ENCODE peak calls at places on chromosomes 7 and 10, in six cellular contexts. G is Peyer's patch; T is neural progenitor cell; A is GM23248; J is Panc1; X is CD4-positive, CD25-positive, alpha-beta regulatory T cell. W is an unnamed sample.
A peak's percentile ranks its signal among the peaks of the same experiment; 100 is the strongest.

GRCh38 chr10:42367532-42368230 is 270.7 kb downstream of the ZNF33B start:
- DNase-seq in G (peak; percentile 61), T (no peak), A (peak; percentile 39), J (peak; percentile 91), X (no peak), W (peak; percentile 85)

GRCh38 chr7:159113056-159113455 is 31.6 kb downstream of the VIPR2 start:
- DNase-seq in G (no peak), T (no peak), A (no peak), J (no peak), X (no peak), W (peak; percentile 15)

GRCh38 chr7:54080971-54081370 is 461.2 kb upstream of the VSTM2A start:
- DNase-seq in G (no peak), T (no peak), A (no peak), J (no peak), X (no peak), W (no peak)

GRCh38 chr10:38159007-38159406 is 64.9 kb downstream of the ZNF37A start:
- DNase-seq in G (no peak), T (no peak), A (no peak), J (no peak), X (no peak), W (no peak)

GRCh38 chr10:44966129-44966815 is 6.7 kb downstream of the RASSF4 start:
- DNase-seq in G (no peak), T (no peak), A (no peak), J (no peak), X (no peak), W (no peak)

GRCh38 chr10:104581884-104582603 is 59.0 kb upstream of the SORCS3 start:
- DNase-seq in G (no peak), T (no peak), A (peak; percentile 91), J (no peak), X (no peak), W (no peak)

GRCh38 chr10:6037975-6038624 is 24.1 kb downstream of the IL2RA start:
- DNase-seq in G (no peak), T (no peak), A (no peak), J (no peak), X (peak; percentile 79), W (no peak)

GRCh38 chr7:24922099-24922773 is 57.7 kb downstream of the OSBPL3 start:
- DNase-seq in G (no peak), T (no peak), A (peak; percentile 78), J (no peak), X (no peak), W (no peak)

GRCh38 chr10:97788552-97789442 is 17.0 kb upstream of the SFRP5 start:
- DNase-seq in G (peak; percentile 76), T (no peak), A (no peak), J (no peak), X (no peak), W (no peak)

GRCh38 chr10:132828681-132829080 is 42.7 kb upstream of the NKX6-2 start:
- DNase-seq in G (peak; percentile 31), T (no peak), A (no peak), J (no peak), X (no peak), W (no peak)

GRCh38 chr10:112589081-112589480 is 142.1 kb downstream of the VTI1A start:
- DNase-seq in G (no peak), T (no peak), A (no peak), J (no peak), X (no peak), W (no peak)

GRCh38 chr7:67019562-67020390 is 23.1 kb downstream of the TYW1 start:
- DNase-seq in G (no peak), T (no peak), A (peak; percentile 70), J (peak; percentile 32), X (no peak), W (no peak)

GRCh38 chr10:127368101-127368500 is 171.7 kb upstream of the INSYN2A start:
- DNase-seq in G (no peak), T (no peak), A (no peak), J (no peak), X (no peak), W (no peak)

GRCh38 chr10:114534480-114535095 is 123.5 kb downstream of the ABLIM1 start:
- DNase-seq in G (no peak), T (no peak), A (no peak), J (no peak), X (no peak), W (no peak)

GRCh38 chr7:100971111-100972001 is 2.0 kb downstream of the MUC12 start:
- DNase-seq in G (no peak), T (no peak), A (no peak), J (no peak), X (no peak), W (no peak)

GRCh38 chr10:17326377-17326776 is 98.3 kb downstream of the VIM start:
- DNase-seq in G (no peak), T (no peak), A (no peak), J (no peak), X (no peak), W (no peak)

GRCh38 chr7:42611961-42612360 is 299.9 kb downstream of the C7orf25 start:
- DNase-seq in G (no peak), T (no peak), A (peak; percentile 7), J (no peak), X (no peak), W (no peak)
- H3K27ac ChIP-seq in G (peak overlapping the region; percentile 35), T (no peak overlapping the region), A (no peak overlapping the region), J (no peak overlapping the region), X (no peak overlapping the region), W (peak overlapping the region; percentile 40)

DNA sequence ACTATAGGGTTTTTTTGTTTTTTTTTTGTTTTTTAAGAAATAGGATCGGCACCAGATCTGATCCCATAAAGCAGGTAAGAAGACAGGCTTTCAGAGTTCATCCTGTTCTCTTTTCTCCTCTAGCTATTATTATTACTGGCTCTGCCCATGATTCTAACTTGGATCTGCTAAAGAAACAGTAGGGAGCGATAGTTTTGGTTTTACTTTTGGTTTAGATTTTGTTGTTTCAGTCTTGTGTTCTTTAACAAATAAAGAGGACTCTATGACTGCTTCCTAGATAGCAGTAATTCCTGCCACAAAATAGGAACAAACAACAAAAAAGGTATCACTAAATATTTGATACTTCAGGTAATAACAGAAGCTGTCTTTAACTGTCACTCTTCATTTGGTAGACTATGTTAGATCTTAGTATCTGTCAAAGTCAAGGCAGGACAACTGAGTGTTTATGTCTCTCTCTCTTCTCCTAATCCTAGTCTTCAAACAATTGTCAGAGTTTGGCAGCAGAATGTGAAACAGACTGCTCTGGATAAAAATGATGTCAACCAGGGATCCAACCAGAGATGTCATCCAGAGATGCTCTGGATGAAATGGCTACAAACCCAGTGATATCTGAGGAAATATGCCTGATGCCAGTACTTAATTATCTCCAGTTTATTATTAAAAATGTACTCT is 99.8 kb downstream of the KMT2C start:
- DNase-seq in G (no peak), T (no peak), A (peak; percentile 9), J (no peak), X (peak; percentile 20), W (no peak)
- H3K4me3 ChIP-seq in G (no peak overlapping the region), T (no peak overlapping the region), A (no peak overlapping the region), J (no peak overlapping the region), X (peak overlapping the region; percentile 78), W (peak overlapping the region; percentile 12)

DNA sequence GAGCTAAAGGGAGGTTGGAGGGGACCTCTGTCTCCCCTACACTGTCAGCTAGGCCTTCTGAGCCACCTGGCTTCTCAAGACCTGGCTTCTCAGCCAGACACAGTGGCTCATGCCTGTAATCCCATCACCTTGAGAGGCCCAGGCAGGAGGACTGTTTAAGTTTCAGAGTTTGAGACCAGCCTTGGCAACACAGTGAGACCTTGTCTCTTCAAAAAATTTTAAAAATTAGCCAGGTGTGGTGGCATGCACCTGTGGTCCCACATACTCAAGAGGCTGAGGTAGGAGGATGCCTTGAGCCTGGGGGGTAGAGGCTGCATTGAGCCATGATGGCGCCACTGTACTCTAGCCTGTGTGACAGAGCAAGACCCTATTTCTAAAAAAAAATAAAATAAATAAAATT is 33.1 kb downstream of the PIP4K2A start:
- DNase-seq in G (no peak), T (no peak), A (no peak), J (no peak), X (no peak), W (no peak)
- H3K27ac ChIP-seq in G (peak overlapping the region; percentile 57), T (no peak overlapping the region), A (peak overlapping the region; percentile 84), J (peak overlapping the region; percentile 84), X (peak overlapping the region; percentile 92), W (no peak overlapping the region)

GRCh38 chr7:322111-322671 is 32.2 kb downstream of the FOXL3 start:
- DNase-seq in G (peak; percentile 94), T (peak; percentile 81), A (peak; percentile 66), J (no peak), X (peak; percentile 83), W (no peak)
- H3K4me3 ChIP-seq in G (peak overlapping the region; percentile 29), T (peak overlapping the region; percentile 32), A (no peak overlapping the region), J (no peak overlapping the region), X (no peak overlapping the region), W (no peak overlapping the region)

DNA sequence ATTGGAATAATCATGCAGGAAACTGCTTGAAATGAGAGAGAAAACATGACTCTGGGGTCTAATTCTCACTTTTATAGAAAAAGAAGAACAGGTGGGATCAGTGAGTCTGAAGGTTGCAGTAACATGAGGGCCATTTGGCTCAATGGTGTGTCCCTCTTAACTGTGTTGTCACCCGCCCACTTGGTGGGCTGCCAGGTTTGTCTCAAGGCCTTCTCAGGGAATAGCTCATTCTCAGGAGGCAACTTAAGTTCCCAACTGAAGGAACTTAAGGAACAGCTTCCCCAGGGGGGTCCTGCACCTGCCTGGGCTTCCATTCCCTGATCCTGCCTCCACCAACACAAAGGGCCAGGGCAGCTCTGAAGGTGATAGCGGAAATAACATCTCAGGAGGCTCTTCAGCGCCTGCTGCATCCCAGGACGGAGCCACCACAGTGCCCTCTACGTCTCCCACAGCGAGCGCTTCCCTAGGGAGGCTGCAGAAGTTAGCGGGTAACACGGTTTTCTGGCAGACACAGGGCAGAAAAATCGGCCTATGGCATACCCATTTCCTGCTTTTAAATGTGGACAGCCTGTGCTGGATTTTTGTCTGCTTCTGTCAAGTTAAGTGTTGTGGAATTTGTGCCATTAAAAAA is 88.8 kb downstream of the ZRANB1 start:
- DNase-seq in G (no peak), T (no peak), A (no peak), J (no peak), X (no peak), W (peak; percentile 80)
- H3K27ac ChIP-seq in G (no peak overlapping the region), T (no peak overlapping the region), A (no peak overlapping the region), J (no peak overlapping the region), X (no peak overlapping the region), W (peak overlapping the region; percentile 90)

GRCh38 chr7:23120106-23120505 is 14.5 kb downstream of the KLHL7 start:
- DNase-seq in G (no peak), T (no peak), A (no peak), J (no peak), X (no peak), W (no peak)

GRCh38 chr7:23121175-23121574 is 15.6 kb downstream of the KLHL7 start:
- DNase-seq in G (no peak), T (no peak), A (no peak), J (no peak), X (no peak), W (no peak)

GRCh38 chr7:23114854-23115253 is 9.3 kb downstream of the KLHL7 start:
- DNase-seq in G (no peak), T (no peak), A (peak; percentile 73), J (no peak), X (no peak), W (no peak)

GRCh38 chr7:23117841-23118240 is 12.3 kb downstream of the KLHL7 start:
- DNase-seq in G (no peak), T (peak; percentile 18), A (no peak), J (no peak), X (no peak), W (no peak)

DNA sequence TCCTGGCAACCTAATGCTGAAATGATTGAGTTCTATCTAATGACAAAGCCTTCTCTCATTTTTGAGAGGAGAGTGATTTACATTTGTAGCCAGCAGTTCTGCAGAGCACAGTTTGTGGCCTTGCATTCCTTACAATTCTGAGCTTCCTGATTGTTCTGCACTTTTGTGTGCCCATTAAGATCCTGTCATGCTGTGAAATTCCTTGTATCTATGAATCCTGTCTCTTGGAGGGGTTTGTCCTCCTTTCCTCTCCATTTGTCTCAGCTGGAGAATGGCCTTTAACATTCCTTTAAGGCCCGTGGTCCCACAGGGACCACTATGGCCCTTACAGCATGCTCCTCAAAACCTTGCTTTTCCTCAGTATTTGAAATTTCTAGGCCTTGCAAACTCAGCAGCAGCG is 10.4 kb downstream of the KLHL7 start:
- DNase-seq in G (no peak), T (peak; percentile 85), A (no peak), J (no peak), X (no peak), W (no peak)
- H3K4me3 ChIP-seq in G (no peak overlapping the region), T (peak overlapping the region; percentile 23), A (no peak overlapping the region), J (no peak overlapping the region), X (no peak overlapping the region), W (no peak overlapping the region)